ENCODE peak calls at places on chromosomes 5 and 9, in eight cellular contexts. One of them, this sample, is unnamed.

GRCh38 chr9:98807070-98807810 is at the start of gene GALNT12:
- DNase-seq in cardiac muscle cell: peak
- DNase-seq in H1: peak
- DNase-seq in endodermal cell: peak
- DNase-seq in adrenal gland: no peak
- DNase-seq in psoas muscle: no peak
- DNase-seq in sigmoid colon: peak
- DNase-seq in CD4-positive, CD25-positive, alpha-beta regulatory T cell: peak
- DNase-seq in this sample: no peak

GRCh38 chr5:149317281-149318048 is 27.8 kb upstream of the GRPEL2 start:
- DNase-seq in endodermal cell: peak
- DNase-seq in CD4-positive, CD25-positive, alpha-beta regulatory T cell: peak
- DNase-seq in psoas muscle: no peak
- DNase-seq in cardiac muscle cell: peak
- DNase-seq in adrenal gland: no peak
- DNase-seq in H1: no peak
- DNase-seq in sigmoid colon: no peak
- DNase-seq in this sample: no peak

GRCh38 chr9:99296375-99296951 is 74.4 kb downstream of the SEC61B start:
- DNase-seq in CD4-positive, CD25-positive, alpha-beta regulatory T cell: peak
- DNase-seq in cardiac muscle cell: no peak
- DNase-seq in sigmoid colon: peak
- DNase-seq in H1: no peak
- DNase-seq in endodermal cell: no peak
- DNase-seq in psoas muscle: peak
- DNase-seq in adrenal gland: no peak
- DNase-seq in this sample: peak

GRCh38 chr5:148382961-148383360 is 797 bp upstream of the FBXO38 start:
- DNase-seq in H1: no peak
- DNase-seq in sigmoid colon: no peak
- DNase-seq in cardiac muscle cell: no peak
- DNase-seq in endodermal cell: no peak
- DNase-seq in CD4-positive, CD25-positive, alpha-beta regulatory T cell: no peak
- DNase-seq in psoas muscle: no peak
- DNase-seq in adrenal gland: no peak
- DNase-seq in this sample: no peak

GRCh38 chr5:119131530-119132313 is 60.8 kb downstream of the DMXL1 start:
- DNase-seq in psoas muscle: no peak
- DNase-seq in sigmoid colon: no peak
- DNase-seq in CD4-positive, CD25-positive, alpha-beta regulatory T cell: no peak
- DNase-seq in H1: no peak
- DNase-seq in cardiac muscle cell: no peak
- DNase-seq in adrenal gland: no peak
- DNase-seq in endodermal cell: no peak
- DNase-seq in this sample: no peak

GRCh38 chr9:116451500-116451899 is 235.6 kb upstream of the TRIM32 start:
- DNase-seq in sigmoid colon: no peak
- DNase-seq in CD4-positive, CD25-positive, alpha-beta regulatory T cell: no peak
- DNase-seq in H1: no peak
- DNase-seq in endodermal cell: no peak
- DNase-seq in cardiac muscle cell: no peak
- DNase-seq in adrenal gland: no peak
- DNase-seq in psoas muscle: no peak
- DNase-seq in this sample: no peak

GRCh38 chr5:141914154-141914743 is 9.4 kb upstream of the DELE1 start:
- DNase-seq in endodermal cell: peak
- DNase-seq in CD4-positive, CD25-positive, alpha-beta regulatory T cell: peak
- DNase-seq in psoas muscle: peak
- DNase-seq in cardiac muscle cell: peak
- DNase-seq in adrenal gland: peak
- DNase-seq in H1: peak
- DNase-seq in sigmoid colon: peak
- DNase-seq in this sample: peak

GRCh38 chr9:113389451-113389850 is 11.6 kb downstream of the ALAD start:
- DNase-seq in sigmoid colon: no peak
- DNase-seq in CD4-positive, CD25-positive, alpha-beta regulatory T cell: no peak
- DNase-seq in adrenal gland: no peak
- DNase-seq in cardiac muscle cell: no peak
- DNase-seq in H1: no peak
- DNase-seq in endodermal cell: no peak
- DNase-seq in psoas muscle: no peak
- DNase-seq in this sample: no peak

GRCh38 chr5:1212881-1213280 is 11.5 kb downstream of the SLC6A19 start:
- DNase-seq in psoas muscle: peak
- DNase-seq in CD4-positive, CD25-positive, alpha-beta regulatory T cell: no peak
- DNase-seq in endodermal cell: no peak
- DNase-seq in adrenal gland: no peak
- DNase-seq in H1: no peak
- DNase-seq in sigmoid colon: no peak
- DNase-seq in cardiac muscle cell: no peak
- DNase-seq in this sample: peak

GRCh38 chr9:113719919-113720318 is 156.2 kb upstream of the ZNF618 start:
- DNase-seq in endodermal cell: peak
- DNase-seq in H1: peak
- DNase-seq in adrenal gland: no peak
- DNase-seq in sigmoid colon: no peak
- DNase-seq in cardiac muscle cell: no peak
- DNase-seq in psoas muscle: no peak
- DNase-seq in CD4-positive, CD25-positive, alpha-beta regulatory T cell: no peak
- DNase-seq in this sample: no peak

GRCh38 chr9:106929471-106930198 is 66.7 kb downstream of the ZNF462 start:
- DNase-seq in psoas muscle: no peak
- DNase-seq in CD4-positive, CD25-positive, alpha-beta regulatory T cell: no peak
- DNase-seq in cardiac muscle cell: no peak
- DNase-seq in H1: no peak
- DNase-seq in endodermal cell: no peak
- DNase-seq in adrenal gland: no peak
- DNase-seq in sigmoid colon: no peak
- DNase-seq in this sample: no peak

GRCh38 chr9:83281306-83282255 is 218.6 kb upstream of the RASEF start:
- DNase-seq in endodermal cell: no peak
- DNase-seq in cardiac muscle cell: peak
- DNase-seq in adrenal gland: peak
- DNase-seq in H1: no peak
- DNase-seq in sigmoid colon: no peak
- DNase-seq in psoas muscle: no peak
- DNase-seq in CD4-positive, CD25-positive, alpha-beta regulatory T cell: no peak
- DNase-seq in this sample: peak

GRCh38 chr9:110926828-110927227 is 111.4 kb downstream of the LPAR1 start:
- DNase-seq in adrenal gland: no peak
- DNase-seq in endodermal cell: no peak
- DNase-seq in psoas muscle: no peak
- DNase-seq in sigmoid colon: no peak
- DNase-seq in H1: no peak
- DNase-seq in cardiac muscle cell: no peak
- DNase-seq in CD4-positive, CD25-positive, alpha-beta regulatory T cell: no peak
- DNase-seq in this sample: no peak

GRCh38 chr9:127927457-127928231 is 2.9 kb downstream of the PIP5KL1 start:
- DNase-seq in cardiac muscle cell: peak
- DNase-seq in sigmoid colon: no peak
- DNase-seq in psoas muscle: no peak
- DNase-seq in endodermal cell: peak
- DNase-seq in H1: peak
- DNase-seq in CD4-positive, CD25-positive, alpha-beta regulatory T cell: peak
- DNase-seq in adrenal gland: no peak
- DNase-seq in this sample: no peak

GRCh38 chr5:34682926-34683623 is 26.9 kb downstream of the RAI14 start:
- DNase-seq in endodermal cell: no peak
- DNase-seq in CD4-positive, CD25-positive, alpha-beta regulatory T cell: no peak
- DNase-seq in adrenal gland: no peak
- DNase-seq in cardiac muscle cell: no peak
- DNase-seq in H1: peak
- DNase-seq in psoas muscle: no peak
- DNase-seq in sigmoid colon: no peak
- DNase-seq in this sample: no peak

GRCh38 chr5:16508730-16509531 is 43.3 kb upstream of the ZNF622 start:
- DNase-seq in endodermal cell: peak
- DNase-seq in adrenal gland: no peak
- DNase-seq in cardiac muscle cell: peak
- DNase-seq in sigmoid colon: no peak
- DNase-seq in psoas muscle: peak
- DNase-seq in CD4-positive, CD25-positive, alpha-beta regulatory T cell: no peak
- DNase-seq in H1: peak
- DNase-seq in this sample: no peak

GRCh38 chr5:16505140-16505891 is 39.7 kb upstream of the ZNF622 start:
- DNase-seq in H1: no peak
- DNase-seq in endodermal cell: no peak
- DNase-seq in psoas muscle: peak
- DNase-seq in cardiac muscle cell: no peak
- DNase-seq in CD4-positive, CD25-positive, alpha-beta regulatory T cell: no peak
- DNase-seq in sigmoid colon: no peak
- DNase-seq in adrenal gland: no peak
- DNase-seq in this sample: no peak

GRCh38 chr5:16507716-16508115 is 42.1 kb upstream of the ZNF622 start:
- DNase-seq in endodermal cell: no peak
- DNase-seq in cardiac muscle cell: no peak
- DNase-seq in psoas muscle: no peak
- DNase-seq in CD4-positive, CD25-positive, alpha-beta regulatory T cell: no peak
- DNase-seq in sigmoid colon: no peak
- DNase-seq in adrenal gland: no peak
- DNase-seq in H1: no peak
- DNase-seq in this sample: no peak

GRCh38 chr5:16504571-16504970 is 39.0 kb upstream of the ZNF622 start:
- DNase-seq in CD4-positive, CD25-positive, alpha-beta regulatory T cell: no peak
- DNase-seq in adrenal gland: no peak
- DNase-seq in psoas muscle: no peak
- DNase-seq in endodermal cell: no peak
- DNase-seq in cardiac muscle cell: no peak
- DNase-seq in sigmoid colon: no peak
- DNase-seq in H1: no peak
- DNase-seq in this sample: no peak

GRCh38 chr5:16505904-16506303 is 40.3 kb upstream of the ZNF622 start:
- DNase-seq in adrenal gland: no peak
- DNase-seq in cardiac muscle cell: no peak
- DNase-seq in endodermal cell: no peak
- DNase-seq in psoas muscle: peak
- DNase-seq in sigmoid colon: no peak
- DNase-seq in CD4-positive, CD25-positive, alpha-beta regulatory T cell: no peak
- DNase-seq in H1: no peak
- DNase-seq in this sample: no peak
- H3K4me3 ChIP-seq in adrenal gland: no peak
- H3K4me3 ChIP-seq in cardiac muscle cell: no peak
- H3K4me3 ChIP-seq in endodermal cell: no peak
- H3K4me3 ChIP-seq in psoas muscle: peak
- H3K4me3 ChIP-seq in sigmoid colon: no peak
- H3K4me3 ChIP-seq in CD4-positive, CD25-positive, alpha-beta regulatory T cell: no peak
- H3K4me3 ChIP-seq in H1: no peak
- H3K4me3 ChIP-seq in this sample: no peak

GRCh38 chr5:154478752-154479159 is 729 bp upstream of the HAND1 start:
- DNase-seq in sigmoid colon: peak
- DNase-seq in psoas muscle: peak
- DNase-seq in adrenal gland: no peak
- DNase-seq in cardiac muscle cell: no peak
- DNase-seq in endodermal cell: peak
- DNase-seq in CD4-positive, CD25-positive, alpha-beta regulatory T cell: no peak
- DNase-seq in H1: no peak
- DNase-seq in this sample: no peak
- H3K4me3 ChIP-seq in sigmoid colon: peak
- H3K4me3 ChIP-seq in psoas muscle: peak
- H3K4me3 ChIP-seq in adrenal gland: no peak
- H3K4me3 ChIP-seq in cardiac muscle cell: peak
- H3K4me3 ChIP-seq in endodermal cell: no peak
- H3K4me3 ChIP-seq in CD4-positive, CD25-positive, alpha-beta regulatory T cell: no peak
- H3K4me3 ChIP-seq in H1: peak
- H3K4me3 ChIP-seq in this sample: no peak

GRCh38 chr9:89661956-89662717 is 57.3 kb downstream of the GADD45G start:
- DNase-seq in adrenal gland: peak
- DNase-seq in sigmoid colon: peak
- DNase-seq in cardiac muscle cell: peak
- DNase-seq in CD4-positive, CD25-positive, alpha-beta regulatory T cell: no peak
- DNase-seq in endodermal cell: peak
- DNase-seq in H1: peak
- DNase-seq in psoas muscle: peak
- DNase-seq in this sample: peak
- H3K4me3 ChIP-seq in adrenal gland: no peak
- H3K4me3 ChIP-seq in sigmoid colon: peak
- H3K4me3 ChIP-seq in cardiac muscle cell: no peak
- H3K4me3 ChIP-seq in CD4-positive, CD25-positive, alpha-beta regulatory T cell: no peak
- H3K4me3 ChIP-seq in endodermal cell: no peak
- H3K4me3 ChIP-seq in H1: no peak
- H3K4me3 ChIP-seq in psoas muscle: peak
- H3K4me3 ChIP-seq in this sample: no peak

DNA sequence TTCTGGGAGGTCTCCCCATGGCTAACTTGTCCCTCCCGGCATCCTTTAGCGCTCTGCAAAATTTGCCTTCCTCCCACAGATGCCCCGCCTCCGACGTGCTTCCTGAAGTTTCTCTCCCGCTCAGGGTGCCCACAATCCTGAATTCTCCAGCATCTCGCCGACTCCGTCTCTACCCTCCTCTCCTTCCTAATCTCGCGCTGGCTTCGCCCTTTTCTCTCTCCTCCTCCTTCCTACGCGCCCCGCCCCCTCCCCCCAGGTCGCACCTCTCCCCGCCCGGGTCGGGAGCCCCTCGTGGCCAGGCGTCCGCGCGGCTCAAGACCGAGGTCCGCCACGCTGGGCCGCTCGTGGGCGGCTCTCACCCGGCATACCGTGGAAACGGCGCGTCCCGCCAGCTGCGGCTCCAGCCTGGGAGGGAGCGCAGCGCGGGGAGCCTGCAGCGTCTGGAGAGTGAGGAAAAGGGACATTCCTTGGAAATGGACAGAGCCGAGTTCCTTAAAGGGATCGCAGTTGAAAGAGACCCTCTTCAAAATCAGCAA is 4.8 kb upstream of the IRX2 start:
- DNase-seq in endodermal cell: peak
- DNase-seq in adrenal gland: no peak
- DNase-seq in cardiac muscle cell: peak
- DNase-seq in H1: peak
- DNase-seq in sigmoid colon: no peak
- DNase-seq in CD4-positive, CD25-positive, alpha-beta regulatory T cell: no peak
- DNase-seq in psoas muscle: no peak
- DNase-seq in this sample: no peak
- H3K4me3 ChIP-seq in endodermal cell: peak
- H3K4me3 ChIP-seq in adrenal gland: no peak
- H3K4me3 ChIP-seq in cardiac muscle cell: peak
- H3K4me3 ChIP-seq in H1: peak
- H3K4me3 ChIP-seq in sigmoid colon: peak
- H3K4me3 ChIP-seq in CD4-positive, CD25-positive, alpha-beta regulatory T cell: no peak
- H3K4me3 ChIP-seq in psoas muscle: peak
- H3K4me3 ChIP-seq in this sample: no peak

GRCh38 chr5:93604119-93604963 is 21.3 kb downstream of the NR2F1 start:
- DNase-seq in sigmoid colon: peak
- DNase-seq in adrenal gland: no peak
- DNase-seq in cardiac muscle cell: no peak
- DNase-seq in H1: no peak
- DNase-seq in endodermal cell: peak
- DNase-seq in CD4-positive, CD25-positive, alpha-beta regulatory T cell: no peak
- DNase-seq in psoas muscle: peak
- DNase-seq in this sample: peak
- H3K4me3 ChIP-seq in sigmoid colon: peak
- H3K4me3 ChIP-seq in adrenal gland: no peak
- H3K4me3 ChIP-seq in cardiac muscle cell: no peak
- H3K4me3 ChIP-seq in H1: no peak
- H3K4me3 ChIP-seq in endodermal cell: no peak
- H3K4me3 ChIP-seq in CD4-positive, CD25-positive, alpha-beta regulatory T cell: no peak
- H3K4me3 ChIP-seq in psoas muscle: peak
- H3K4me3 ChIP-seq in this sample: no peak

This sample was measured in aorta.